ENCODE peak calls at places on chromosomes 2 and 18, in six cellular contexts. E, S, I, X, U and C are unnamed samples.

GRCh38 chr2:153101187-153101586 is 377.4 kb downstream of the RPRM start:
- DNase-seq in E (no peak), S (no peak), I (no peak), X (no peak), U (no peak), C (no peak)

GRCh38 chr2:128941676-128942075 is 623.0 kb upstream of the HS6ST1 start:
- DNase-seq in E (no peak), S (no peak), I (no peak), X (no peak), U (no peak), C (no peak)

GRCh38 chr2:241959751-241960269 is 90.3 kb downstream of the RTP5 start:
- DNase-seq in E (no peak), S (peak), I (peak), X (no peak), U (no peak), C (no peak)

GRCh38 chr2:45649855-45650806 is 1.3 kb upstream of the PRKCE start:
- DNase-seq in E (peak), S (peak), I (peak), X (peak), U (peak), C (peak)

GRCh38 chr18:25650201-25650941 is 298.4 kb upstream of the ZNF521 start:
- DNase-seq in E (no peak), S (no peak), I (no peak), X (no peak), U (no peak), C (no peak)

GRCh38 chr18:8948471-8949149 is 153.9 kb upstream of the NDUFV2 start:
- DNase-seq in E (no peak), S (no peak), I (no peak), X (no peak), U (no peak), C (peak)

GRCh38 chr18:76275913-76276312 is 219.1 kb downstream of the ZNF516 start:
- DNase-seq in E (no peak), S (no peak), I (no peak), X (no peak), U (no peak), C (no peak)

GRCh38 chr2:98158305-98158704 is 71.3 kb downstream of the VWA3B start:
- DNase-seq in E (no peak), S (no peak), I (no peak), X (no peak), U (no peak), C (no peak)

GRCh38 chr2:168663993-168664392 is 138.4 kb upstream of the NOSTRIN start:
- DNase-seq in E (no peak), S (no peak), I (no peak), X (no peak), U (no peak), C (no peak)

GRCh38 chr2:12555012-12555645 is 161.6 kb upstream of the TRIB2 start:
- DNase-seq in E (no peak), S (no peak), I (no peak), X (no peak), U (no peak), C (no peak)

GRCh38 chr2:37802899-37803379 is 122.1 kb upstream of the RMDN2 start:
- DNase-seq in E (no peak), S (no peak), I (no peak), X (no peak), U (no peak), C (no peak)

GRCh38 chr18:63320690-63321265 is 1.2 kb upstream of the BCL2 start:
- DNase-seq in E (peak), S (peak), I (peak), X (no peak), U (peak), C (no peak)

GRCh38 chr2:85318222-85319182 is 9.3 kb downstream of the TGOLN2 start:
- DNase-seq in E (no peak), S (no peak), I (no peak), X (no peak), U (no peak), C (no peak)

GRCh38 chr2:10278763-10279471 is 23.8 kb upstream of the HPCAL1 start:
- DNase-seq in E (no peak), S (peak), I (no peak), X (no peak), U (no peak), C (no peak)

GRCh38 chr2:108377815-108378630 is at the start of gene SULT1C4:
- DNase-seq in E (peak), S (peak), I (no peak), X (peak), U (no peak), C (no peak)

GRCh38 chr2:235860111-235860510 is 308.1 kb downstream of the GBX2 start:
- DNase-seq in E (no peak), S (no peak), I (no peak), X (no peak), U (no peak), C (no peak)

GRCh38 chr18:42893991-42894390 is 221.5 kb downstream of the RIT2 start:
- DNase-seq in E (no peak), S (no peak), I (no peak), X (no peak), U (no peak), C (no peak)

GRCh38 chr2:156306821-156307220 is 25.7 kb downstream of the NR4A2 start:
- DNase-seq in E (no peak), S (no peak), I (no peak), X (no peak), U (no peak), C (no peak)

GRCh38 chr18:74465775-74466174 is 8.7 kb upstream of the DIPK1C start:
- DNase-seq in E (no peak), S (no peak), I (no peak), X (no peak), U (no peak), C (no peak)

GRCh38 chr2:237885931-237886701 is 26.7 kb downstream of the RAMP1 start:
- DNase-seq in E (peak), S (no peak), I (no peak), X (no peak), U (no peak), C (no peak)

GRCh38 chr2:73259704-73260337 is 24.5 kb downstream of the FBXO41 start:
- DNase-seq in E (no peak), S (no peak), I (no peak), X (no peak), U (no peak), C (no peak)

GRCh38 chr2:113910110-113910717 is 20.3 kb downstream of the ACTR3 start:
- DNase-seq in E (no peak), S (no peak), I (no peak), X (no peak), U (no peak), C (no peak)

GRCh38 chr2:192559541-192560126 is 364.9 kb upstream of the TMEFF2 start:
- DNase-seq in E (no peak), S (no peak), I (no peak), X (no peak), U (no peak), C (no peak)

GRCh38 chr18:62867521-62867920 is 152.2 kb downstream of the PHLPP1 start:
- DNase-seq in E (no peak), S (no peak), I (no peak), X (no peak), U (no peak), C (no peak)

GRCh38 chr2:232434091-232434490 is 21.9 kb upstream of the ALPI start:
- DNase-seq in E (no peak), S (no peak), I (no peak), X (no peak), U (no peak), C (no peak)

GRCh38 chr2:20164734-20165242 is 60.1 kb downstream of the SDC1 start:
- DNase-seq in E (no peak), S (no peak), I (peak), X (no peak), U (no peak), C (no peak)

GRCh38 chr2:5695641-5696350 is 3.6 kb downstream of the SOX11 start:
- DNase-seq in E (no peak), S (no peak), I (no peak), X (no peak), U (no peak), C (no peak)

GRCh38 chr18:5417342-5417741 is 121.8 kb upstream of the ZBTB14 start:
- DNase-seq in E (no peak), S (no peak), I (no peak), X (no peak), U (no peak), C (no peak)

GRCh38 chr2:110961024-110961423 is 159.7 kb upstream of the BCL2L11 start:
- DNase-seq in E (no peak), S (no peak), I (no peak), X (no peak), U (no peak), C (no peak)

GRCh38 chr18:56326386-56327072 is 311.9 kb downstream of the TXNL1 start:
- DNase-seq in E (no peak), S (no peak), I (no peak), X (no peak), U (no peak), C (no peak)

GRCh38 chr2:217804786-217805678 is 197.8 kb downstream of the TNS1 start:
- DNase-seq in E (no peak), S (no peak), I (no peak), X (no peak), U (no peak), C (no peak)

GRCh38 chr18:326846-327245 is 59.0 kb upstream of the THOC1 start:
- DNase-seq in E (no peak), S (no peak), I (no peak), X (no peak), U (no peak), C (no peak)

GRCh38 chr2:159595410-159596046 is 20.8 kb downstream of the BAZ2B start:
- DNase-seq in E (no peak), S (no peak), I (no peak), X (no peak), U (no peak), C (no peak)

GRCh38 chr2:234446404-234447076 is 50.3 kb downstream of the ARL4C start:
- DNase-seq in E (peak), S (peak), I (no peak), X (peak), U (peak), C (no peak)
- TF ChIP-seq POLR2A in E (peak), S (peak), I (no peak), X (no peak), U (peak), C (no peak)

GRCh38 chr2:189440947-189441708 is at the start of gene WDR75:
- DNase-seq in E (peak), S (peak), I (peak), X (peak), U (peak), C (peak)
- TF ChIP-seq POLR2A in E (peak), S (peak), I (peak), X (no peak), U (peak), C (peak)

GRCh38 chr18:51197661-51198424 is at the start of gene MEX3C:
- DNase-seq in E (peak), S (peak), I (peak), X (peak), U (peak), C (peak)
- TF ChIP-seq POLR2A in E (peak), S (peak), I (peak), X (no peak), U (peak), C (peak)

GRCh38 chr2:176188218-176188968 is at the start of gene HOXD1:
- DNase-seq in E (peak), S (peak), I (no peak), X (no peak), U (peak), C (peak)
- TF ChIP-seq POLR2A in E (peak), S (peak), I (no peak), X (no peak), U (no peak), C (peak)

GRCh38 chr18:12274793-12275192 is 20.6 kb downstream of the CIDEA start:
- DNase-seq in E (no peak), S (no peak), I (no peak), X (no peak), U (no peak), C (no peak)

GRCh38 chr18:12276736-12277554 is 22.8 kb downstream of the CIDEA start:
- DNase-seq in E (no peak), S (no peak), I (no peak), X (no peak), U (no peak), C (no peak)

DNA sequence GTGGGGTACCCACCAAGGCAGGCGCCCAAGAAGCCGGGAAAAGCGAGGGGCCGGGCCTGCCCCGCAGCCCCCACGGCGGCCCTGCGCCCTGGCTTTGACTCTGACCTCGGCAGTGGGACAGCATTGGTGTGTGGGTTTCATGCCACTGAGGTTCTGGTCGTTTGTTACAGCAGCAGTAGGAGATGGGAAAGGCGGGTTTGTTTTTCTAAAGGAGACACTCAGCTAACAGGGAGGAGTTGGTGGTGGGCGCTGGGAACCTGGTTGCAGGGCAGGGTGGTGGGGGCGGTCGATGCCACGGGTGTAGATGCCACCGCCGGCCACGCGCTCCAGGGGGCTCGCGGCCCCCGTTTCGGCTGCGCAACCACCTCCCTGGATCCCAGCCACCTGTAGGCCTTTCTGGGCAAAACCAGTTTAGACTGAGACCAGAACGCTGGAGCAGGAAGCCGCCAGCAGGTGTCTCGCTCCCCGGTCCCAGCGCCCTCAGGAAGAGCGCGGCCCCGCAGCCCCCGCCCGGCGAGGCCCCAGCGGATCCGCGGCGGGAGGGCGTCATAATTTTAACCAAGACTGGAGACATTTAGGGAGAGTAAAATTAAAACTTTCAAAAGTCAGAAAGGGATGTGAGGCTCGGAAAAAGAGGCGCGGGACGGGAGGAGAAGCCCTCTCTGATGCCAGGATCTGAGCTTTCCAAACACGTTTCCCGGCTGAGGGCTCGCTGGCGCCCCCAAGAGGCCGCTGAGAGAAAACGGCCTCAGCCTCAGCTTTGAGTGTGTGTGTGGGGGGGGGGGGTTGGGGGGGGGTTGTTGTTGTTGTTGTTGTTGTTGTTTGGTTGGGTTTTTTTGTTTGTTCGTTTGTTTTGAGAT is 17.4 kb downstream of the CIDEA start:
- DNase-seq in E (peak), S (peak), I (no peak), X (no peak), U (peak), C (peak)
- TF ChIP-seq POLR2A in E (no peak), S (no peak), I (no peak), X (no peak), U (no peak), C (no peak)